ENCODE peak calls at places on chromosomes 1 and 21, in six cellular contexts. J is neuronal stem cell, Y is IMR-90, M is mesenchymal stem cell, K is H1, R is H9. A is an unnamed sample.

GRCh38 chr1:90295534-90295933 is 300.6 kb downstream of the ZNF326 start:
- DNase-seq in J (no peak), Y (no peak), M (no peak), K (no peak), R (no peak), A (no peak)

GRCh38 chr1:184297244-184297750 is 89.5 kb upstream of the C1orf21 start:
- DNase-seq in J (no peak), Y (no peak), M (no peak), K (no peak), R (no peak), A (no peak)

GRCh38 chr1:64873576-64873975 is 92.8 kb downstream of the JAK1 start:
- DNase-seq in J (no peak), Y (no peak), M (no peak), K (no peak), R (no peak), A (no peak)

GRCh38 chr1:184110253-184111204 is 59.0 kb downstream of the TSEN15 start:
- DNase-seq in J (no peak), Y (no peak), M (no peak), K (no peak), R (peak; percentile 29), A (peak; percentile 17)

GRCh38 chr1:168774241-168774640 is 45.2 kb upstream of the DPT start:
- DNase-seq in J (no peak), Y (no peak), M (peak; percentile 13), K (no peak), R (no peak), A (no peak)

GRCh38 chr1:204723131-204723787 is 37.7 kb upstream of the LRRN2 start:
- DNase-seq in J (no peak), Y (no peak), M (no peak), K (peak; percentile 23), R (peak; percentile 15), A (no peak)

GRCh38 chr21:43969115-43969444 is 43.0 kb upstream of the TRAPPC10 start:
- DNase-seq in J (no peak), Y (no peak), M (no peak), K (no peak), R (no peak), A (no peak)

GRCh38 chr1:169048043-169048442 is 58.4 kb upstream of the ATP1B1 start:
- DNase-seq in J (no peak), Y (no peak), M (no peak), K (no peak), R (no peak), A (no peak)

GRCh38 chr1:31835415-31835814 is 19.6 kb upstream of the SPOCD1 start:
- DNase-seq in J (no peak), Y (no peak), M (no peak), K (no peak), R (no peak), A (no peak)

GRCh38 chr1:204314209-204314892 is 45.4 kb downstream of the PLEKHA6 start:
- DNase-seq in J (no peak), Y (no peak), M (no peak), K (peak; percentile 67), R (peak; percentile 39), A (peak; percentile 17)

GRCh38 chr1:29119365-29119929 is 4.3 kb downstream of the TMEM200B start:
- DNase-seq in J (no peak), Y (peak; percentile 7), M (no peak), K (no peak), R (no peak), A (no peak)

GRCh38 chr1:36109041-36109679 is 15.9 kb downstream of the COL8A2 start:
- DNase-seq in J (no peak), Y (peak; percentile 78), M (peak; percentile 69), K (no peak), R (no peak), A (no peak)

GRCh38 chr1:68201546-68202238 is 30.6 kb downstream of the WLS start:
- DNase-seq in J (no peak), Y (peak; percentile 63), M (peak; percentile 42), K (no peak), R (no peak), A (no peak)

GRCh38 chr1:85334962-85335361 is 58.5 kb upstream of the BCL10 start:
- DNase-seq in J (no peak), Y (peak; percentile 62), M (peak; percentile 71), K (no peak), R (no peak), A (no peak)

GRCh38 chr1:90561384-90561783 is 155.7 kb downstream of the BARHL2 start:
- DNase-seq in J (no peak), Y (no peak), M (no peak), K (peak; percentile 47), R (peak; percentile 32), A (no peak)

GRCh38 chr1:155173478-155174333 is at the start of gene TRIM46:
- DNase-seq in J (peak; percentile 66), Y (peak; percentile 34), M (peak; percentile 68), K (peak; percentile 84), R (peak; percentile 81), A (peak; percentile 69)

GRCh38 chr1:173856903-173857302 is 10.9 kb downstream of the GAS5 start:
- DNase-seq in J (no peak), Y (peak; percentile 44), M (peak; percentile 46), K (no peak), R (no peak), A (no peak)

GRCh38 chr1:44012941-44013609 is 18.2 kb downstream of the SLC6A9 start:
- DNase-seq in J (no peak), Y (no peak), M (no peak), K (no peak), R (no peak), A (no peak)

GRCh38 chr1:29121951-29122661 is 1.6 kb downstream of the TMEM200B start:
- DNase-seq in J (peak; percentile 46), Y (peak; percentile 14), M (no peak), K (peak; percentile 85), R (peak; percentile 87), A (peak; percentile 81)

GRCh38 chr21:42369821-42370220 is 3.5 kb upstream of the TFF1 start:
- DNase-seq in J (no peak), Y (no peak), M (no peak), K (peak; percentile 71), R (peak; percentile 39), A (no peak)

GRCh38 chr1:116806245-116806644 is 52.0 kb downstream of the CD2 start:
- DNase-seq in J (no peak), Y (no peak), M (no peak), K (no peak), R (no peak), A (no peak)

GRCh38 chr1:188769181-188769580 is 1708.5 kb downstream of the BRINP3 start:
- DNase-seq in J (peak; percentile 6), Y (no peak), M (no peak), K (no peak), R (peak; percentile 49), A (peak; percentile 65)

GRCh38 chr1:98044071-98044697 is 123.3 kb upstream of the DPYD start:
- DNase-seq in J (no peak), Y (no peak), M (peak; percentile 1), K (peak; percentile 46), R (peak; percentile 26), A (no peak)

GRCh38 chr1:106961671-106962070 is 94.8 kb upstream of the PRMT6 start:
- DNase-seq in J (no peak), Y (no peak), M (no peak), K (no peak), R (no peak), A (no peak)

GRCh38 chr1:40110389-40110788 is 13.3 kb upstream of the PPT1 start:
- DNase-seq in J (no peak), Y (no peak), M (no peak), K (no peak), R (no peak), A (no peak)

GRCh38 chr1:213138892-213139291 is 87.9 kb downstream of the RPS6KC1 start:
- DNase-seq in J (no peak), Y (peak; percentile 69), M (peak; percentile 32), K (no peak), R (no peak), A (no peak)

GRCh38 chr21:44706706-44707615 is 4.4 kb downstream of the TSPEAR start:
- DNase-seq in J (no peak), Y (no peak), M (no peak), K (peak; percentile 69), R (no peak), A (no peak)

DNA sequence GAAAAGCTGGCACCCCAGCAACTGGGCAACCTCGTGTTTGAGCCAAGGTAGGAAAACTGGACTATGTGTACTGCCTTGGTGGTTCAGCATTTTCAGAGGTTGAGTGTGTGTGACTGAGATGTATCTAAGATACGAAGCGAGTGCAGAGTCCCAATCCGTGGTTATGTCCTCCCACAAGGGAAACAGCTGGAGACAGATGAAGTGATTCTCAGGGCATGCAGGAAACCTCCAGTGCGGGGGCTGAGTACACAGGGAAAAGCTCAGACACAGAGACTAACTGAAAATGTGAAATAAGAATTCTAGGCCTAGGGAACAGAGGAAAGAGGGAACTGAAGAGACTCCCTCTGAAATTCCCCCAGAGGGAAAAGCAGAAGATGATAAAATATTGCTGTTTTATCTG is 116.9 kb downstream of the LRRC53 start:
- DNase-seq in J (no peak), Y (peak; percentile 72), M (no peak), K (no peak), R (no peak), A (no peak)
- H2BK5ac ChIP-seq in J (no peak overlapping the region), Y (peak overlapping the region; percentile 41), M (no peak overlapping the region), K (no peak overlapping the region), R (no peak overlapping the region), A (no peak overlapping the region)

GRCh38 chr1:207244409-207244801 is 77.1 kb upstream of the CD55 start:
- DNase-seq in J (no peak), Y (no peak), M (no peak), K (no peak), R (no peak), A (no peak)

GRCh38 chr1:207245124-207245523 is 76.4 kb upstream of the CD55 start:
- DNase-seq in J (no peak), Y (no peak), M (no peak), K (no peak), R (no peak), A (no peak)

GRCh38 chr1:207241164-207241934 is 80.1 kb upstream of the CD55 start:
- DNase-seq in J (no peak), Y (no peak), M (no peak), K (no peak), R (no peak), A (peak; percentile 62)

GRCh38 chr1:207242911-207243310 is 78.6 kb upstream of the CD55 start:
- DNase-seq in J (no peak), Y (no peak), M (no peak), K (no peak), R (no peak), A (no peak)

GRCh38 chr1:207243756-207244408 is 77.6 kb upstream of the CD55 start:
- DNase-seq in J (no peak), Y (peak; percentile 59), M (no peak), K (no peak), R (no peak), A (no peak)
- H4K8ac ChIP-seq in J (no peak overlapping the region), Y (peak overlapping the region; percentile 70), M (no peak overlapping the region), K (no peak overlapping the region), R (no peak overlapping the region), A (no peak overlapping the region)

GRCh38 chr21:34688145-34688544 is 19.4 kb downstream of the CLIC6 start:
- DNase-seq in J (no peak), Y (no peak), M (no peak), K (no peak), R (no peak), A (no peak)
- H2BK15ac ChIP-seq in J (no peak overlapping the region), Y (no peak overlapping the region), M (no peak overlapping the region), K (no peak overlapping the region), R (no peak overlapping the region), A (no peak overlapping the region)

DNA sequence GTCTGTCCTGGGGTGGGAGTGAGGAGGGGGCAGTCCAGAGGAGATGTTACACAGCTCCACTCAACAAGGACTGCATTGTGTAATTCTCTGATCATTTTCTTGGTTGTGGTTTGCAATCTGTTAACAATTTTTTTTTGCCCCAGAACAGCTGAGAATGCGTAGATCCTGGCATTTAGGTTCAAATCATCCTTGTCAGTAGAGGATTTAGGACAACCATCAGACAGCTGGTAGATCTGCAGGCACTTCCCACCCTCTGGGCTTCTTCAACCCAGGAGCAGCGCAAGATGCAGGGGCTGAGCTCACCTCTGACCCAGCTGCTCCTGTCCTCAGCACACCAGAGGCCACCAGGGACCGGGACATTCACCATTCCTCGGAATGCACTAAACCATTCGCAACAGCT is 13.5 kb downstream of the BCAR3 start:
- DNase-seq in J (no peak), Y (no peak), M (peak; percentile 54), K (no peak), R (no peak), A (peak; percentile 68)
- H2BK5ac ChIP-seq in J (no peak overlapping the region), Y (no peak overlapping the region), M (no peak overlapping the region), K (no peak overlapping the region), R (no peak overlapping the region), A (peak overlapping the region; percentile 58)

A was measured in mesendoderm.